ENCODE peak calls at places on chromosomes 7 and 10, in nine cellular contexts. T is A172, L is fibroblast of villous mesenchyme, A is mammary epithelial cell, V is heart left ventricle, M is uterus, B is myocyte, G is NCI-H1436, O is mucosa of gallbladder. I is an unnamed sample.

GRCh38 chr10:74875966-74876365 is 49.6 kb downstream of the KAT6B start:
- DNase-seq in O (no peak), L (no peak), T (no peak), B (no peak), G (no peak), M (no peak), V (no peak), A (no peak), I (no peak)

GRCh38 chr7:17994079-17994478 is 33.6 kb downstream of the PRPS1L1 start:
- DNase-seq in V (no peak), O (no peak), L (no peak), B (no peak), T (no peak), G (no peak), M (no peak), A (no peak), I (no peak)

GRCh38 chr10:127890935-127891334 is 1.8 kb downstream of the CLRN3 start:
- DNase-seq in B (no peak), V (no peak), M (no peak), L (no peak), T (no peak), G (no peak), A (no peak), O (no peak), I (no peak)

GRCh38 chr10:76036410-76036940 is 605.1 kb downstream of the LRMDA start:
- DNase-seq in A (peak), O (peak), V (peak), L (peak), G (peak), B (peak), T (peak), M (peak), I (peak)

GRCh38 chr7:151304856-151305255 is 36.8 kb upstream of the NUB1 start:
- DNase-seq in G (no peak), T (no peak), M (no peak), A (no peak), L (peak), O (no peak), V (no peak), B (no peak), I (no peak)

GRCh38 chr10:123327450-123327849 is 173.2 kb downstream of the BUB3 start:
- DNase-seq in G (no peak), T (no peak), L (no peak), A (no peak), V (no peak), M (no peak), B (no peak), O (no peak), I (no peak)

GRCh38 chr10:42951486-42952251 is 125.2 kb upstream of the RET start:
- DNase-seq in G (no peak), L (no peak), T (no peak), O (peak), M (no peak), B (no peak), A (no peak), V (peak), I (peak)

GRCh38 chr10:22103701-22104100 is 100.2 kb upstream of the DNAJC1 start:
- DNase-seq in G (no peak), M (no peak), A (peak), B (no peak), T (no peak), L (peak), O (no peak), V (no peak), I (no peak)

GRCh38 chr7:46930336-46930735 is 651.6 kb downstream of the TNS3 start:
- DNase-seq in B (peak), L (peak), G (no peak), T (peak), V (no peak), O (no peak), M (peak), A (peak), I (peak)

GRCh38 chr7:154575497-154575896 is 427.4 kb downstream of the PAXIP1 start:
- DNase-seq in L (no peak), M (no peak), A (no peak), V (no peak), T (no peak), B (no peak), G (no peak), O (no peak), I (no peak)

GRCh38 chr7:41885078-41885477 is 182.2 kb upstream of the INHBA start:
- DNase-seq in M (no peak), V (no peak), B (no peak), G (no peak), T (peak), A (peak), O (no peak), L (peak), I (no peak)

GRCh38 chr7:30369879-30370278 is 85.5 kb downstream of the ZNRF2 start:
- DNase-seq in V (no peak), O (no peak), L (no peak), T (no peak), M (no peak), B (no peak), A (no peak), G (no peak), I (no peak)

GRCh38 chr7:24540956-24541355 is 32.3 kb upstream of the PALS2 start:
- DNase-seq in M (no peak), A (no peak), G (no peak), B (peak), O (no peak), L (no peak), T (no peak), V (no peak), I (no peak)

GRCh38 chr7:66790219-66790618 is 49.7 kb downstream of the RABGEF1 start:
- DNase-seq in O (no peak), L (no peak), V (no peak), G (no peak), M (no peak), A (no peak), T (no peak), B (no peak), I (no peak)

GRCh38 chr10:9681655-9682054 is 1336.0 kb upstream of the CELF2 start:
- DNase-seq in V (no peak), G (no peak), B (no peak), T (no peak), A (no peak), O (no peak), L (no peak), M (no peak), I (no peak)

GRCh38 chr7:44748042-44748947 is at the start of gene ZMIZ2:
- DNase-seq in B (peak), M (peak), O (peak), A (peak), V (peak), L (peak), G (peak), T (peak), I (peak)

GRCh38 chr7:130632111-130632510 is 36.4 kb downstream of the COPG2 start:
- DNase-seq in O (no peak), T (peak), M (no peak), L (peak), G (no peak), V (no peak), B (no peak), A (peak), I (no peak)

GRCh38 chr7:84245831-84246230 is 51.2 kb upstream of the SEMA3A start:
- DNase-seq in V (peak), O (no peak), L (no peak), A (no peak), G (no peak), B (no peak), T (no peak), M (no peak), I (no peak)

GRCh38 chr7:27173412-27174076 is 576 bp downstream of the HOXA10 start:
- DNase-seq in V (peak), G (no peak), B (peak), M (peak), O (no peak), L (peak), A (no peak), T (no peak), I (peak)

GRCh38 chr7:51035696-51036095 is 253.0 kb upstream of the GRB10 start:
- DNase-seq in O (no peak), G (no peak), B (no peak), V (no peak), M (no peak), A (no peak), L (peak), T (no peak), I (no peak)

GRCh38 chr10:133131053-133131452 is 29.0 kb upstream of the KNDC1 start:
- DNase-seq in A (no peak), V (no peak), G (no peak), B (no peak), O (no peak), L (no peak), M (peak), T (no peak), I (no peak)

GRCh38 chr7:130219871-130220270 is 12.2 kb downstream of the SSMEM1 start:
- DNase-seq in T (no peak), V (no peak), O (peak), B (no peak), M (no peak), A (no peak), G (no peak), L (no peak), I (no peak)

GRCh38 chr7:84949067-84949466 is 237.8 kb downstream of the SEMA3D start:
- DNase-seq in V (no peak), T (no peak), G (no peak), B (no peak), A (no peak), M (no peak), L (peak), O (no peak), I (no peak)

GRCh38 chr7:20114463-20114862 is 102.7 kb downstream of the MACC1 start:
- DNase-seq in B (peak), A (no peak), L (no peak), M (no peak), G (no peak), T (no peak), V (no peak), O (peak), I (peak)

GRCh38 chr7:119397156-119397555 is 875.8 kb upstream of the KCND2 start:
- DNase-seq in O (no peak), B (no peak), T (no peak), L (no peak), G (no peak), V (no peak), M (no peak), A (no peak), I (no peak)

I was measured in adrenal gland.